ENCODE peak calls at places on chromosomes 4 and X, in seven cellular contexts. K is EL; H is psoas muscle; D is activated T-helper 1 cell treated with anti-CD3 and anti-CD28 coated beads, Interleukin-12 subunit alpha, Interleukin-12 subunit beta, Interleukin-2, Interleukin-4 antibody, amounts not matched to agents 30 ng/mL and 10 ng/mL and 1 ng/mL, durations not matched to agents 14 hours and 24 hours and 36 hours; M is AG08396; C is activated naive CD4-positive, alpha-beta T cell treated with anti-CD3 and anti-CD28 coated beads for 36 hours; O is NCI-H2029. Q is an unnamed sample.

GRCh38 chr4:7426525-7427171 is 8.1 kb downstream of the PSAPL1 start:
- DNase-seq in C (no peak), O (no peak), D (no peak), K (no peak), H (no peak), M (no peak), Q (no peak)

GRCh38 chr4:146790515-146790914 is 151.8 kb downstream of the POU4F2 start:
- DNase-seq in H (no peak), O (no peak), M (no peak), K (no peak), D (no peak), C (no peak), Q (no peak)

GRCh38 chrX:38987135-38987780 is 186.0 kb downstream of the MID1IP1 start:
- DNase-seq in D (no peak), O (peak), K (no peak), H (no peak), M (no peak), C (no peak), Q (no peak)

GRCh38 chr4:31169851-31170250 is 449.7 kb downstream of the PCDH7 start:
- DNase-seq in O (no peak), M (no peak), C (no peak), H (no peak), K (peak), D (no peak), Q (no peak)

GRCh38 chr4:183838987-183839712 is 66.0 kb upstream of the STOX2 start:
- DNase-seq in K (peak), M (no peak), O (no peak), C (no peak), H (no peak), D (no peak), Q (no peak)

GRCh38 chr4:148787831-148788477 is 345.7 kb upstream of the NR3C2 start:
- DNase-seq in C (no peak), K (no peak), D (no peak), O (no peak), M (peak), H (no peak), Q (peak)

GRCh38 chr4:56817840-56818491 is 3.5 kb downstream of the SPINK2 start:
- DNase-seq in O (no peak), C (peak), M (no peak), D (peak), H (no peak), K (no peak), Q (no peak)

GRCh38 chrX:40090050-40090804 is 7.5 kb downstream of the BCOR start:
- DNase-seq in H (peak), K (peak), D (no peak), O (no peak), M (no peak), C (peak), Q (no peak)

GRCh38 chr4:40848981-40849380 is 99.2 kb downstream of the NSUN7 start:
- DNase-seq in H (no peak), D (no peak), O (no peak), M (no peak), C (no peak), K (no peak), Q (no peak)

GRCh38 chr4:99395595-99396364 is 39.4 kb downstream of the ADH7 start:
- DNase-seq in D (no peak), M (peak), C (no peak), O (no peak), K (peak), H (no peak), Q (peak)

GRCh38 chrX:2629316-2630168 is 61.6 kb upstream of the CD99 start:
- DNase-seq in M (no peak), H (no peak), C (no peak), K (no peak), O (no peak), D (no peak), Q (no peak)

GRCh38 chr4:37803348-37803973 is 23.0 kb upstream of the PGM2 start:
- DNase-seq in D (no peak), O (peak), K (peak), C (no peak), H (no peak), M (no peak), Q (peak)

GRCh38 chrX:19739683-19740082 is 147.7 kb downstream of the SH3KBP1 start:
- DNase-seq in H (peak), C (peak), D (no peak), O (peak), M (peak), K (peak), Q (peak)

GRCh38 chrX:30278365-30278764 is 30.8 kb downstream of the NR0B1 start:
- DNase-seq in D (no peak), K (peak), H (no peak), O (no peak), C (no peak), M (no peak), Q (no peak)

GRCh38 chr4:113899260-113900177 is 79.9 kb downstream of the ARSJ start:
- DNase-seq in K (no peak), M (no peak), D (no peak), O (no peak), C (peak), H (no peak), Q (no peak)

GRCh38 chrX:36007207-36007606 is 87.7 kb downstream of the CFAP47 start:
- DNase-seq in C (no peak), K (no peak), H (no peak), D (no peak), M (no peak), O (no peak), Q (no peak)

GRCh38 chr4:1171306-1172227 is 816 bp downstream of the SPON2 start:
- DNase-seq in K (no peak), O (no peak), M (peak), H (peak), D (peak), C (peak), Q (no peak)

GRCh38 chr4:84887824-84888223 is 78.7 kb downstream of the WDFY3 start:
- DNase-seq in O (no peak), M (no peak), H (no peak), D (no peak), C (no peak), K (peak), Q (peak)

GRCh38 chrX:78375894-78376293 is 48.5 kb upstream of the CYSLTR1 start:
- DNase-seq in H (no peak), D (no peak), K (peak), C (no peak), O (no peak), M (no peak), Q (no peak)

GRCh38 chrX:39779952-39780783 is 317.6 kb downstream of the BCOR start:
- DNase-seq in M (no peak), C (no peak), K (no peak), H (no peak), D (no peak), O (no peak), Q (no peak)

GRCh38 chrX:15301924-15302323 is 13.5 kb downstream of the ASB11 start:
- DNase-seq in D (peak), K (no peak), C (peak), M (peak), O (peak), H (peak), Q (no peak)

GRCh38 chrX:120672389-120672788 is 42.5 kb upstream of the C1GALT1C1 start:
- DNase-seq in H (peak), K (peak), M (peak), O (no peak), C (no peak), D (no peak), Q (peak)

GRCh38 chr4:173121044-173121685 is 47.4 kb upstream of the GALNT7 start:
- DNase-seq in C (peak), D (no peak), O (peak), K (peak), H (peak), M (peak), Q (peak)

GRCh38 chrX:151962034-151962433 is 12.4 kb downstream of the GABRE start:
- DNase-seq in H (no peak), D (no peak), K (no peak), C (no peak), M (no peak), O (no peak), Q (no peak)

GRCh38 chr4:8433181-8433580 is 7.3 kb downstream of the ACOX3 start:
- DNase-seq in M (no peak), K (no peak), O (no peak), C (no peak), H (no peak), D (no peak), Q (no peak)

GRCh38 chr4:71212216-71212615 is 126.6 kb upstream of the SLC4A4 start:
- DNase-seq in M (no peak), K (peak), D (no peak), C (no peak), O (no peak), H (no peak), Q (no peak)

GRCh38 chr4:25810815-25811690 is 51.7 kb downstream of the SEL1L3 start:
- DNase-seq in O (no peak), M (no peak), D (no peak), K (peak), C (no peak), H (no peak), Q (peak)

GRCh38 chrX:116204947-116205346 is 34.4 kb downstream of the AGTR2 start:
- DNase-seq in M (peak), C (no peak), H (no peak), D (no peak), O (no peak), K (peak), Q (peak)

GRCh38 chr4:173325007-173325736 is 9.0 kb downstream of the HMGB2 start:
- DNase-seq in H (no peak), K (no peak), C (no peak), M (no peak), D (no peak), O (no peak), Q (no peak)

GRCh38 chr4:15149842-15150592 is 147.7 kb downstream of the CPEB2 start:
- DNase-seq in K (peak), D (no peak), M (peak), H (peak), C (no peak), O (peak), Q (peak)

GRCh38 chr4:184355111-184355604 is 119.2 kb downstream of the IRF2 start:
- DNase-seq in C (peak), O (peak), K (peak), M (peak), D (peak), H (no peak), Q (peak)

GRCh38 chr4:149718500-149718899 is 97.1 kb downstream of the IQCM start:
- DNase-seq in M (no peak), D (no peak), C (no peak), K (no peak), H (no peak), O (no peak), Q (no peak)

GRCh38 chrX:77447339-77448149 is at the start of gene FGF16:
- DNase-seq in D (no peak), M (no peak), O (no peak), K (no peak), C (peak), H (peak), Q (no peak)

GRCh38 chrX:78105944-78106650 is 2.0 kb downstream of the PGK1 start:
- DNase-seq in M (no peak), H (no peak), D (no peak), O (no peak), C (peak), K (no peak), Q (no peak)

GRCh38 chr4:173835863-173836262 is 305.8 kb upstream of the HAND2 start:
- DNase-seq in M (peak), C (no peak), K (peak), H (no peak), D (no peak), O (no peak), Q (peak)

GRCh38 chr4:40721730-40722171 is 28.0 kb upstream of the NSUN7 start:
- DNase-seq in O (no peak), C (no peak), D (no peak), K (peak), H (no peak), M (no peak), Q (no peak)

GRCh38 chr4:54082168-54082567 is 17.8 kb upstream of the CHIC2 start:
- DNase-seq in C (no peak), O (no peak), D (no peak), H (no peak), K (peak), M (peak), Q (peak)

Q was measured in AG08395.